ENCODE peak calls at places on chromosomes 7 and 10, in five cellular contexts. A, I, M, R and G are unnamed samples.

GRCh38 chr7:149598721-149599308 is 101.2 kb upstream of the ZNF746 start:
- DNase-seq in I (peak), M (no peak), R (peak), A (peak), G (peak)

GRCh38 chr7:157500171-157500960 is 163.6 kb downstream of the DNAJB6 start:
- DNase-seq in M (no peak), R (no peak), A (no peak), I (no peak), G (no peak)

GRCh38 chr7:77799078-77799964 is 748 bp downstream of the PHTF2 start:
- DNase-seq in R (peak), A (no peak), M (no peak), I (peak), G (peak)

GRCh38 chr10:132644544-132645530 is 107.2 kb downstream of the INPP5A start:
- DNase-seq in I (no peak), R (no peak), A (no peak), M (no peak), G (no peak)

GRCh38 chr10:15347205-15347604 is 23.9 kb downstream of the FAM171A1 start:
- DNase-seq in M (no peak), R (no peak), I (no peak), A (no peak), G (no peak)

GRCh38 chr7:36564500-36564899 is 159.8 kb downstream of the AOAH start:
- DNase-seq in M (no peak), R (no peak), A (no peak), I (no peak), G (no peak)

GRCh38 chr10:57188846-57189245 is 827.8 kb upstream of the ZWINT start:
- DNase-seq in I (no peak), M (no peak), R (no peak), A (no peak), G (no peak)

GRCh38 chr7:28988818-28989595 is 30.9 kb upstream of the TRIL start:
- DNase-seq in I (peak), R (peak), A (no peak), M (no peak), G (no peak)

GRCh38 chr7:16492513-16493062 is 27.1 kb upstream of the SOSTDC1 start:
- DNase-seq in R (peak), M (no peak), A (no peak), I (no peak), G (peak)

GRCh38 chr10:16491933-16492332 is 29.7 kb downstream of the C1QL3 start:
- DNase-seq in A (no peak), I (no peak), R (no peak), M (no peak), G (no peak)

GRCh38 chr10:21648040-21648439 is 114.0 kb downstream of the MLLT10 start:
- DNase-seq in R (no peak), I (no peak), A (no peak), M (no peak), G (no peak)

GRCh38 chr7:116227678-116228239 is 17.4 kb downstream of the TES start:
- DNase-seq in R (peak), I (no peak), M (no peak), A (no peak), G (no peak)

GRCh38 chr10:103983367-103983911 is 16.5 kb downstream of the SLK start:
- DNase-seq in M (peak), I (no peak), R (no peak), A (peak), G (no peak)

GRCh38 chr7:139242741-139243281 is 11.8 kb downstream of the UBN2 start:
- DNase-seq in R (no peak), A (no peak), I (no peak), M (no peak), G (no peak)

GRCh38 chr7:132647311-132647710 is 71.0 kb upstream of the PLXNA4 start:
- DNase-seq in A (no peak), I (no peak), M (no peak), R (no peak), G (no peak)

GRCh38 chr7:30911561-30911969 is at the start of gene AQP1:
- DNase-seq in M (no peak), I (peak), A (no peak), R (no peak), G (no peak)

GRCh38 chr7:109868215-109868614 is 1222.7 kb upstream of the LRRN3 start:
- DNase-seq in A (no peak), I (no peak), R (no peak), M (no peak), G (no peak)

GRCh38 chr7:26658080-26658697 is 206.2 kb downstream of the SKAP2 start:
- DNase-seq in M (no peak), A (no peak), R (no peak), I (no peak), G (no peak)

GRCh38 chr10:67815571-67816059 is 22.4 kb downstream of the DNAJC12 start:
- DNase-seq in M (no peak), A (no peak), R (peak), I (no peak), G (no peak)

GRCh38 chr7:140638311-140638791 is 2.3 kb downstream of the DENND2A start:
- DNase-seq in A (no peak), I (no peak), M (no peak), R (peak), G (no peak)

GRCh38 chr10:3385487-3385886 is 212.9 kb upstream of the PITRM1 start:
- DNase-seq in M (no peak), I (no peak), R (no peak), A (no peak), G (no peak)

GRCh38 chr7:80288175-80289122 is 153.8 kb downstream of the GNAI1 start:
- DNase-seq in R (peak), M (no peak), A (no peak), I (no peak), G (no peak)

GRCh38 chr7:121372376-121373024 is 23.6 kb downstream of the FAM3C start:
- DNase-seq in I (no peak), R (no peak), A (peak), M (peak), G (no peak)

GRCh38 chr10:24957624-24958435 is 5.4 kb upstream of the PRTFDC1 start:
- DNase-seq in A (no peak), R (peak), I (no peak), M (no peak), G (no peak)

GRCh38 chr10:113020838-113021237 is 70.8 kb downstream of the TCF7L2 start:
- DNase-seq in R (no peak), I (peak), M (no peak), A (no peak), G (no peak)

GRCh38 chr7:98283127-98283886 is 1.8 kb downstream of the BRI3 start:
- DNase-seq in I (peak), A (no peak), M (no peak), R (peak), G (no peak)

GRCh38 chr10:50594012-50594411 is 29.7 kb downstream of the SGMS1 start:
- DNase-seq in A (no peak), R (peak), M (no peak), I (peak), G (no peak)

GRCh38 chr10:33238643-33239042 is 95.8 kb downstream of the NRP1 start:
- DNase-seq in M (no peak), A (no peak), R (peak), I (no peak), G (no peak)

GRCh38 chr7:55641273-55641691 is 69.0 kb upstream of the VOPP1 start:
- DNase-seq in R (peak), I (peak), A (peak), M (peak), G (peak)

GRCh38 chr7:116511552-116512523 is 12.3 kb downstream of the CAV2 start:
- DNase-seq in M (peak), A (peak), R (no peak), I (no peak), G (no peak)

GRCh38 chr10:121187375-121187774 is 336.2 kb downstream of the WDR11 start:
- DNase-seq in I (no peak), A (no peak), R (no peak), M (no peak), G (no peak)

GRCh38 chr10:124131176-124131575 is 37.8 kb upstream of the CHST15 start:
- DNase-seq in M (no peak), R (no peak), A (no peak), I (no peak), G (no peak)
- TF ChIP-seq CTCF in M (no peak), R (no peak), A (no peak), I (no peak), G (no peak)

DNA sequence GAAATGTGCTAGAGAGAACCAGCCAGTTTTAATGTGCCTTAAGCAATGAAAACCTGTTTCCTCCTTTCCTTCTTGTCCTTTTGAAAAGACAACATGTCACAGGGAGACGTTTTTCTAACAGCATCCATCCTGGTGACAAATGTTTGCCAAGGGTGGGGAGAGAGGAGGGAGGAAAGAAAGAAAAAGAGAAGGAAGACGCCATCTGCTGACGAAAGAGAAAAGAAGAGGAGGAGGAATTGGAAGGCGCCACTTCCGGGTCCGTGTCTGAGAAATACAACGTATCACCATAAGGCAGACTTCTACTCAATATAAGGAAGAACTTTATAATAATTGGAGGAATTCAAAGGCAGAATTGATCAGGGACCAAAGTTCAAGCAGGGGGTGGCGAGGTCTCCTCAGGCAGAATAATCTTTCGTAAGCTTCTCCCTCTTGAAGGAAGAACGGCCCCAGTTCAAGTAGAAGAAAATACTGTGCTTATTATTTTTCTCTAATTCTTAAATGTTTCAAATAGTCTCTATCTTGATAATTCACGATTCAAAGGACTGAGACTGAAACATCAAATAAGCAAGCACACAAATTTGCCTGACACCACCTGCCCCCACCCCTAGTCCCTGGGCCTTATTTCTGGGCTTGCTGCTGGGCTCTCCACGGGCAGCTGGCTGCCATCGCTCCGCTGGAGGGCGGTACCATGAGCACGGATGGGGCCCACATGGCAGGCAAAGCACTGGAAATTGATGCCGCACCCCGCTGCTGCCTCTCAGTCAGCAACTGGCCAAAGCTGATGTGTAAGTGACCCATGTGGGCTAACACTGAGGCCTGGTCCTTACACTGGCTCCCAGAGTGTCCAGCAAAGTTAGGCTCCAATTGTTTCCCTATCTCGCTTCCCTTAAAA is 273.7 kb upstream of the KLF14 start:
- DNase-seq in I (peak), R (peak), M (peak), A (peak), G (peak)
- TF ChIP-seq CTCF in I (peak), R (peak), M (peak), A (peak), G (peak)

DNA sequence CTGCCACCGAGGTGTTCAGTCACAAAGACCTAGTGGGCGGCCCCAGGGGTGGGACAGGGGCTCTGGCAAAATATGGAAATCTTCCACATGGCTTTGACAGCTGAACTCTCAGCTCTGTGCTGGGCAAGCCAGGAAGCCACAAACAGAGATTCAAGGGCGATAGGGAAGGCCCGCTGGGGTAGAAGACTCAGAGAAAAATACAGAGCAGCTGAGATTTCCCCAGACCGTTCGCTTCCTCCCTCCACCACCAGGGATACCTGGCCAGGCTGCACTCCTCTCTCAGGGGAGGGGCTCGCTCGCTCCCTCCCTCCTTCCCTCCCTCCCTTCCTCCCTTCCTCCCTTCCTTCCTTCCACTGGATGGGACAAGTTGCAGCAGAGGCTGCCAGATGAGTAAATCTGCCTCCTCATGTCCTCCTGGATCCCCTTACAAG is 260.5 kb downstream of the PRPF18 start:
- DNase-seq in R (no peak), A (no peak), M (no peak), I (no peak), G (no peak)
- TF ChIP-seq CTCF in R (peak), A (peak), M (no peak), I (no peak), G (no peak)

DNA sequence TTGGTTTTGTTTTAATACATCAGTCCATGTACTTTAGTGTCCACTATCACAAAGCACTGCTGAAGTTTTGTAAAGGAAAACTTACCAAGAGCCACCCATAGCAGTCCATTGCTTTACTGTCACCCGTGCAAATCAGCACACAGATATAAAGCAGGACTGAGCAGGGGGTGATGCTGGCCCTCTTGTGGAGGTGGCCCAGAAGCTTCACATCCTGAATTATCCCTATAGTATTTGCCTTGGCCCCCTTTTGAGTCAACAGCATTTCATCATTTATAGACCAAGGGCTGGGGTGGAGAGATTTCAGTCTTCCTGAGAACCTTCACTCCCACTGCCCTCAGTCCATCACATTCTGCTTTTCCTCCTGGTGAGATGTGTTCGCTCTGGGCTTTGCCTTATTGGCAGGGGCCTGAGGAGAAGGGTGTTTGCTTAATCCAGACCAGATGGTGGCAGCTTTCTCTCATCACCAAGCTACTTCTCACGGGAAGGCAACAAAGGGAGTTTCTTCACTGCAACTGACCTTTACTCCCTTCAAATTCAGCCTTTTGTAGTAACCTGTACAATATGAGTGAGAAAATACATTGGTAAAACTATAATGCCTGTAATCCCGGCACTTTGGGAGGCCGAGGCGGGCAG is 47.7 kb downstream of the NOC3L start:
- DNase-seq in M (no peak), R (peak), I (no peak), A (no peak), G (no peak)
- TF ChIP-seq CTCF in M (no peak), R (peak), I (no peak), A (no peak), G (no peak)

DNA sequence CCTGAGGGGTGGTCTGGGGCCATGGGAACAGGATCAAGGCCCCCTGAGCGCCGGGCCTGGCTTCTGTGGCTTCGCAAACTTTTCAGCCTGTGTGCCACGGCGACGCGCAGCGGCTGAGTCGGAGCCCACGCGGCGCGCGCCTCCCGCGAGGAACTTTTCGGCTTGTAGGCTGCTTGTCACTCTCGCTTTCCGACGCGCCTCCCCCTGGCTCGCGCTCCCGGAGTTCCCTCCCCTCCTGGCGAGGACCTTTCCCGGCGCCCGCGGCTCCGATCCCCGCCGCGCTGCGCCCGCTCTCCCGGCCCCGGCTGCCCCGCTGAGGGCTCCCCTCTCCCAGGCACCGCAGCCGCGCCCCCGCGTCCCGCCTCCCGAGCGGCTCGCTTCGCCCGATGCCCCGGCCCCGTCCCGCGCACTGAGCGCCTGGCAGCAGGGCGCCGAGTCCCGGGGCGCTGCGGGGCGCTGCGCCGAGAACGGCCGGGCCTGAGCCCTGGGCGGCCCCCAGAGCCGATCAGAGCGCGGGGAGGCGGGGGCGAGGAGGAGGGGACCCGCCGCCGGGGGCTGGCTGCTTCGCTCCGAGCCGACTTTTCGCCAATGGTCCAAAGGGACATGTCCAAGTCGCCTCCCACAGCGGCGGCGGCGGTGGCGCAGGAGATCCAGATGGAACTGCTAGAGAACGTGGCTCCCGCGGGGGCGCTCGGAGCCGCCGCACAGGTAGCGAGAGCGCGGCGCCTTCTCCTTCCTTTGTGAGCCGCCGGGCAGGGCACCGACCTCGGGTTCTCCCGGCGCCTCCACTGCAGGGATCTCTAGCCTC is at the start of gene CACNB2:
- DNase-seq in R (no peak), M (no peak), I (peak), A (peak), G (no peak)
- TF ChIP-seq CTCF in R (no peak), M (no peak), I (peak), A (no peak), G (no peak)

GRCh38 chr10:130470286-130470685 is 334.1 kb downstream of the GLRX3 start:
- DNase-seq in A (no peak), R (no peak), M (no peak), I (no peak), G (no peak)
- TF ChIP-seq CTCF in A (no peak), R (no peak), M (no peak), I (no peak), G (no peak)

DNA sequence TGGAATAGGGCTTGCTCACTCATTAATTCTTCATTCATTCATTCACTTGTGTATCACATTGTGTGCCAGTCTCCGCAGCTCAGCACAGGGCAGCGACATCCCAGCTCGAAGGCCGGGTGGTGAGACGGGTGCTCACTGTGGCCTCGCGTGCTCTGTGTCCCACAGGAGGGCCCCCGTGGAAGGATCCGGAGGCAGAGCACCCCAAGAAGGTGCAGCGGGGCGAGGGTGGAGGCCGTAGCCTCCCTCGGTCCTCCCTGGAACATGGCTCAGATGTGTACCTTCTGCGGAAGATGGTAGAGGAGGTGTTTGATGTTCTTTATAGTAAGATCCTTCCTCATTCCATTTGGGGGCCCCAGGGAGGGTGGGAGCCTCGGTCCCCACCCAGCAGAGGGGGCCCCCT is 61.6 kb downstream of the GTF2IRD1 start:
- DNase-seq in R (no peak), M (no peak), A (no peak), I (no peak), G (no peak)
- TF ChIP-seq CTCF in R (no peak), M (no peak), A (no peak), I (no peak), G (no peak)

DNA sequence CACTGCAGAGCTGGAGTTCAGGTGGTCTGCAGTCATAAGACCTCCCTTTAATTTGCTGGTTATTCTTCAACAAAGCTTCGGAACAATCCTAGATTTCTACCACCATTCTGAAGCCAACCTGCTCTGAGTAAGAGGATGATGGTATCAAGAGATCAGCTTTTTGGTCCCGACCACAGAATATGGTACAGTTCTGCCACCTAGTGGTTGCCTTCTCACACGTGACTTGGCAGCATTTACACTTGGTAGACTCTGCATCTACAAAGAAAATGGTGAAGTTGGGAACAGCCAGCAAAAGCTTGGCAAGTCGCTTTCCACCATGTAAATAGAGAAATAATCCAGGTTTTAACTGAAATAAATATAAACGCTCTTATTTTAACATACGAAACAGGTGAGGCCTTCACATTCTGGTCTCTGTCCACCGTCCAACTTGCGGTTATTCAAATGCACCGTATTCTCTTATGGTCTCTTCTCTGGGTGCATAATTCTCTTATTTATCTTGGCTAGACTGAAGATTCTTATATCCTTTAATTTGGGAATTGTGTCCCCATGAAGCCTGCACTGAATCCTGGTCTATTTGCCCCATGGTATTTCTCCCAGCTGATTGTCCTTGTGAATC is 173.9 kb upstream of the GRM3 start:
- DNase-seq in R (peak), A (peak), M (peak), I (peak), G (peak)
- TF ChIP-seq CTCF in R (peak), A (peak), M (peak), I (peak), G (peak)

GRCh38 chr10:69731184-69731583 is 70.5 kb upstream of the COL13A1 start:
- DNase-seq in I (no peak), M (no peak), R (peak), A (no peak), G (no peak)

GRCh38 chr10:69732826-69733150 is 68.9 kb upstream of the COL13A1 start:
- DNase-seq in R (no peak), A (no peak), M (no peak), I (no peak), G (no peak)

GRCh38 chr10:69733791-69734261 is 67.9 kb upstream of the COL13A1 start:
- DNase-seq in R (peak), I (no peak), A (no peak), M (no peak), G (no peak)

GRCh38 chr10:69731698-69732097 is 70.0 kb upstream of the COL13A1 start:
- DNase-seq in R (no peak), I (no peak), A (no peak), M (no peak), G (no peak)

GRCh38 chr10:69732147-69732825 is 69.4 kb upstream of the COL13A1 start:
- DNase-seq in R (no peak), M (no peak), A (no peak), I (no peak), G (no peak)
- TF ChIP-seq CTCF in R (no peak), M (no peak), A (no peak), I (no peak), G (no peak)